ENCODE peak calls at places on chromosomes 4 and X, in ten cellular contexts. I is thyroid gland; D is PC-9; L is spleen; R is lung; E is ovary; O is esophagus squamous epithelium; K is mammary epithelial cell; X is CD8-positive, alpha-beta memory T cell; C is heart left ventricle. J is an unnamed sample.

GRCh38 chr4:111678466-111678865 is 466.8 kb upstream of the FAM241A start:
- DNase-seq in I (no peak), D (no peak), L (no peak), R (no peak), E (no peak), O (no peak), K (peak; percentile 12), X (no peak), C (no peak), J (no peak)

GRCh38 chrX:10722804-10723364 is 102.5 kb upstream of the MID1 start:
- DNase-seq in I (peak; percentile 60), D (no peak), L (no peak), R (peak; percentile 45), E (peak; percentile 51), O (no peak), K (peak; percentile 23), X (no peak), C (no peak), J (no peak)

GRCh38 chr4:76597423-76597979 is 162.5 kb downstream of the SHROOM3 start:
- DNase-seq in I (no peak), D (peak; percentile 52), L (no peak), R (no peak), E (no peak), O (no peak), K (no peak), X (no peak), C (no peak), J (no peak)

GRCh38 chr4:67475155-67475554 is 70.1 kb downstream of the CENPC start:
- DNase-seq in I (no peak), D (no peak), L (no peak), R (no peak), E (no peak), O (no peak), K (no peak), X (no peak), C (no peak), J (no peak)

GRCh38 chr4:15649914-15650545 is 5.1 kb downstream of the FBXL5 start:
- DNase-seq in I (peak; percentile 53), D (peak; percentile 51), L (no peak), R (peak; percentile 41), E (no peak), O (no peak), K (peak; percentile 49), X (peak; percentile 78), C (no peak), J (no peak)

GRCh38 chrX:122546269-122546668 is 637.8 kb upstream of the GRIA3 start:
- DNase-seq in I (no peak), D (no peak), L (no peak), R (no peak), E (no peak), O (no peak), K (no peak), X (no peak), C (no peak), J (no peak)

GRCh38 chr4:7815562-7815961 is 124.1 kb downstream of the AFAP1 start:
- DNase-seq in I (no peak), D (no peak), L (no peak), R (no peak), E (no peak), O (no peak), K (peak; percentile 67), X (no peak), C (no peak), J (no peak)

GRCh38 chr4:89753601-89754066 is 83.3 kb downstream of the SNCA start:
- DNase-seq in I (no peak), D (peak; percentile 74), L (no peak), R (no peak), E (no peak), O (no peak), K (peak; percentile 94), X (no peak), C (no peak), J (no peak)

GRCh38 chrX:28590394-28590793 is 3.1 kb downstream of the IL1RAPL1 start:
- DNase-seq in I (no peak), D (no peak), L (no peak), R (no peak), E (no peak), O (no peak), K (no peak), X (no peak), C (no peak), J (no peak)

GRCh38 chrX:19791562-19791961 is 95.8 kb downstream of the SH3KBP1 start:
- DNase-seq in I (no peak), D (no peak), L (no peak), R (no peak), E (no peak), O (no peak), K (no peak), X (no peak), C (no peak), J (no peak)

GRCh38 chrX:50913520-50913919 is 3.0 kb downstream of the BMP15 start:
- DNase-seq in I (no peak), D (no peak), L (no peak), R (no peak), E (no peak), O (no peak), K (no peak), X (no peak), C (no peak), J (no peak)

GRCh38 chrX:123720486-123720885 is 12.4 kb downstream of the THOC2 start:
- DNase-seq in I (no peak), D (no peak), L (no peak), R (no peak), E (no peak), O (no peak), K (no peak), X (no peak), C (no peak), J (no peak)

GRCh38 chrX:67546496-67547423 is 2.9 kb downstream of the AR start:
- DNase-seq in I (peak; percentile 8), D (no peak), L (no peak), R (no peak), E (peak; percentile 22), O (no peak), K (no peak), X (no peak), C (no peak), J (no peak)
- H3K27ac ChIP-seq in I (no peak overlapping the region), D (no peak overlapping the region), L (no peak overlapping the region), R (peak overlapping the region; percentile 55), E (peak overlapping the region; percentile 82), O (no peak overlapping the region), K (no peak overlapping the region), X (no peak overlapping the region), C (peak overlapping the region; percentile 65), J (no peak overlapping the region)

DNA sequence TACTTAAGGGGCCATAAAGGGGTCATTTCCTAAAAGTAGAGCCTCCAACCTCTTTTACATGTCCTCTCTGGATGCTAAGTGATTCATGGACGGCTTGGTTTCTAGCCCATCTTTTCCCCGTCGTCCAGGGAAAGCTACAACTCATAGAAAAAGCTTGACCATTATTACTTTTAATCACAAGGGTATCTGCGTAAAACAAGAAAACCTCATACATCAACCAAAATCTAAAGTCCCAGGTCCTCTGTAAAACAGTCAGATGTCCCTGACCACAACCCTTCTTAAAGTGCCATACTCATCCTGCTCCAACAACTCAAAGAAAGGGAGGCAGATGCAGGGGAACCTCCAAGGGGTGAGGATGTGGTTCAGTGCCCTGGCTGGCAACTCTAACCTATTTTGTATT is 29.6 kb downstream of the ADGRA3 start:
- DNase-seq in I (no peak), D (no peak), L (no peak), R (no peak), E (no peak), O (no peak), K (no peak), X (no peak), C (no peak), J (no peak)
- H3K27ac ChIP-seq in I (no peak overlapping the region), D (no peak overlapping the region), L (no peak overlapping the region), R (no peak overlapping the region), E (no peak overlapping the region), O (no peak overlapping the region), K (peak overlapping the region; percentile 89), X (no peak overlapping the region), C (no peak overlapping the region), J (no peak overlapping the region)

DNA sequence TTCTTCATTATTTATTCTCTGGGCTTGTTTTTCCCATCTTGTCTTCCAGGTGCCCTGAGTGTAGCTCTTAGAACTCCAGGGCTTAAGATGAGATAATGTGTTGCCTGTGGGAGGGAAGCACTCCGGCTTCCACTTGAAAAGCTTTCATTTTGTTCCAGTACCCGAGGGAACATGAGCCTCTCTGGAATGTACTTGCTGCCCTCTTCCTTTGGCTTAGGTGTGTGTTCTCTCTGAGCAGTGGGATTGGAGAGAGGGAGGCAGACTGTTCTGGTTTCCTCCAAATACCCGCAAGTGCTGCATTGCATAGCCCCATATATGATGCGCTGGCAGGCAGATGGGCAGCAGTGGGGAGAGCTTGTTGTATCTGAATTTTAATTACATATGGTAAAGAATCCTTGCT is 861 bp upstream of the DTHD1 start:
- DNase-seq in I (peak; percentile 70), D (no peak), L (no peak), R (peak; percentile 38), E (no peak), O (no peak), K (peak; percentile 60), X (no peak), C (no peak), J (no peak)
- H3K27ac ChIP-seq in I (peak overlapping the region; percentile 71), D (no peak overlapping the region), L (no peak overlapping the region), R (no peak overlapping the region), E (no peak overlapping the region), O (peak overlapping the region; percentile 36), K (peak overlapping the region; percentile 25), X (no peak overlapping the region), C (no peak overlapping the region), J (peak overlapping the region; percentile 37)

GRCh38 chrX:132187451-132187850 is 31.8 kb downstream of the RAP2C start:
- DNase-seq in I (no peak), D (no peak), L (no peak), R (no peak), E (no peak), O (no peak), K (no peak), X (no peak), C (no peak), J (no peak)
- H3K27ac ChIP-seq in I (no peak overlapping the region), D (no peak overlapping the region), L (no peak overlapping the region), R (no peak overlapping the region), E (no peak overlapping the region), O (no peak overlapping the region), K (no peak overlapping the region), X (no peak overlapping the region), C (no peak overlapping the region), J (no peak overlapping the region)

DNA sequence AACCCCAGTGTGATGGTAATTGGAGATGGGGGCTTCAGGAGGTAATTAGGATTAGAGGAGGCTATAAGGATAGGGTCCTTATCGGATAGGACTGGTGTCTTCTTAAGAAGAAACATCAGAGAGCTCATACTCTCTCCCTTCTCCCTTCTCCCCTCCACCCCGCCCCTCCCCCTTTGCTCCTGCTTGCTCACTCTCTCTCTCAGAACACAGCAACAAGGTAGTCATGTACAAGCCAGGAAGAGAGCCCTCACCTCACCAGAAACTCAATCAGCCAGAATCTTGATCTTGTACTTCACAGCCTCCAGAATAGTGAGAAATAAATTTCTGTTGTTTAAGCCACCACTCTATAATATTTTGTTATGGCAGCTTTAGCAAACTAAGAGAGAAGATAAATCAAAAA is 4.5 kb downstream of the DDX60L start:
- DNase-seq in I (peak; percentile 39), D (no peak), L (no peak), R (no peak), E (no peak), O (no peak), K (peak; percentile 70), X (no peak), C (no peak), J (no peak)
- H3K27ac ChIP-seq in I (no peak overlapping the region), D (no peak overlapping the region), L (no peak overlapping the region), R (no peak overlapping the region), E (no peak overlapping the region), O (no peak overlapping the region), K (peak overlapping the region; percentile 46), X (no peak overlapping the region), C (no peak overlapping the region), J (no peak overlapping the region)

GRCh38 chr4:153542835-153543234 is 76.7 kb downstream of the TMEM131L start:
- DNase-seq in I (no peak), D (no peak), L (no peak), R (no peak), E (no peak), O (no peak), K (no peak), X (no peak), C (no peak), J (no peak)
- H3K27ac ChIP-seq in I (no peak overlapping the region), D (no peak overlapping the region), L (peak overlapping the region; percentile 3), R (no peak overlapping the region), E (no peak overlapping the region), O (no peak overlapping the region), K (no peak overlapping the region), X (no peak overlapping the region), C (peak overlapping the region; percentile 0), J (no peak overlapping the region)

J was measured in substantia nigra.